ENCODE peak calls at places on chromosomes 6 and 20, in four cellular contexts. Z, U, V and H are unnamed samples.

GRCh38 chr6:31308050-31308844 is 36.4 kb upstream of the HLA-C start:
- DNase-seq in Z (peak), U (no peak), V (no peak), H (no peak)

GRCh38 chr6:146090474-146090873 is 61.6 kb downstream of the GRM1 start:
- DNase-seq in Z (no peak), U (no peak), V (no peak), H (no peak)

GRCh38 chr6:5305968-5306626 is 44.8 kb downstream of the FARS2 start:
- DNase-seq in Z (no peak), U (peak), V (no peak), H (peak)

GRCh38 chr20:59428441-59429205 is 128.2 kb downstream of the EDN3 start:
- DNase-seq in Z (no peak), U (peak), V (no peak), H (no peak)

GRCh38 chr20:59289994-59290393 is 10.4 kb upstream of the EDN3 start:
- DNase-seq in Z (no peak), U (no peak), V (no peak), H (no peak)

GRCh38 chr6:14775528-14775927 is 470.3 kb upstream of the JARID2 start:
- DNase-seq in Z (no peak), U (no peak), V (no peak), H (no peak)

GRCh38 chr20:5024103-5024502 is 22.8 kb upstream of the SLC23A2 start:
- DNase-seq in Z (no peak), U (no peak), V (no peak), H (no peak)

GRCh38 chr20:1824834-1825233 is 70.4 kb upstream of the SIRPA start:
- DNase-seq in Z (no peak), U (no peak), V (no peak), H (no peak)

GRCh38 chr6:46772754-46773153 is 20.4 kb upstream of the MEP1A start:
- DNase-seq in Z (no peak), U (no peak), V (peak), H (no peak)

GRCh38 chr20:8454137-8454712 is 322.2 kb downstream of the PLCB1 start:
- DNase-seq in Z (no peak), U (peak), V (peak), H (peak)

GRCh38 chr20:58634121-58634817 is 16.8 kb upstream of the STX16 start:
- DNase-seq in Z (no peak), U (no peak), V (no peak), H (no peak)

GRCh38 chr6:4256969-4257368 is 121.6 kb upstream of the ECI2 start:
- DNase-seq in Z (peak), U (no peak), V (no peak), H (no peak)

DNA sequence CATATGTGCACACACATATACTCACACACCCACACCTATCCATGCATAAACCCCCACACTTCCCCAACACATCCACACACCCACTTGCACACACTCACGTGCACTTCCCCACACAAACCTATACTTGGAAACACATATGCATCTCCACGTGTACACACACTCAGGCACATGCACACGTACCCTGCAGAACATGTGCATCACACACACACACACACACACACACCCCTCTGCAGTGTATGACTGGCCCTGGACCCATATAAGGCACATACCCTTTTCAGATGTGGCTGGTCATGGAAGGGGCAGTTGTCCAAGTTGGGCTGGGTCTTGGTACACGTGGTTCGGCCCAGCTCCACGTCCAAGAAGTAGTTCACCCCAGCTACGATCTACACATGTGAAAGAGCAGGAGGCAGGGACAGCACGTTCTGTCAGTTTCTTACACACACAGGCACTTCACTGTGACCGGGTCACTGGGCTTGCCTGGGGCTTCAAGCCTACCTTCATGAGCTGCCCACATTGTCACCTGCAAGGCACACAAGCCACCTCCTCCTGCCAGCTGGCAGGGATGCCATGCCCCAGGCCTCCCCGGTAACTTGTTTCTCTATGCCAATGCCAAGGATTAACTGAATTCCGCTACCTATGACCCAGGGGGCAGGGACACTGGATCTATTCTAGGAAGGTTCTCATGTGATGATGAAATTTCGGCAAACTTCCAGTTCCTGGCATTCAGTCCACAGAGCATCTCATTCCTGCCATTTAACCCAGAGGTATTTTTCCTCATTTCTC is 2.6 kb downstream of the CST3 start:
- DNase-seq in Z (no peak), U (no peak), V (no peak), H (no peak)
- TF ChIP-seq TARDBP in Z (no peak), U (peak), V (no peak), H (no peak)

GRCh38 chr6:7247179-7247456 is 65.9 kb downstream of the SSR1 start:
- DNase-seq in Z (no peak), U (no peak), V (no peak), H (no peak)
- TF ChIP-seq FOXM1 in Z (no peak), U (no peak), V (no peak), H (no peak)

GRCh38 chr20:49727473-49727872 is 13.8 kb upstream of the B4GALT5 start:
- DNase-seq in Z (no peak), U (no peak), V (no peak), H (no peak)
- TF ChIP-seq TARDBP in Z (no peak), U (no peak), V (no peak), H (no peak)

GRCh38 chr20:17609978-17610377 is 40.1 kb downstream of the DSTN start:
- DNase-seq in Z (no peak), U (no peak), V (no peak), H (no peak)

GRCh38 chr20:17612287-17612974 is 42.6 kb downstream of the DSTN start:
- DNase-seq in Z (no peak), U (peak), V (no peak), H (no peak)

GRCh38 chr20:17611540-17612286 is 41.8 kb downstream of the DSTN start:
- DNase-seq in Z (no peak), U (peak), V (no peak), H (no peak)

GRCh38 chr20:17611290-17611539 is 41.3 kb downstream of the DSTN start:
- DNase-seq in Z (no peak), U (no peak), V (no peak), H (no peak)

GRCh38 chr20:17610566-17611289 is 40.9 kb downstream of the DSTN start:
- DNase-seq in Z (no peak), U (no peak), V (no peak), H (no peak)
- TF ChIP-seq FOXM1 in Z (no peak), U (no peak), V (no peak), H (no peak)

DNA sequence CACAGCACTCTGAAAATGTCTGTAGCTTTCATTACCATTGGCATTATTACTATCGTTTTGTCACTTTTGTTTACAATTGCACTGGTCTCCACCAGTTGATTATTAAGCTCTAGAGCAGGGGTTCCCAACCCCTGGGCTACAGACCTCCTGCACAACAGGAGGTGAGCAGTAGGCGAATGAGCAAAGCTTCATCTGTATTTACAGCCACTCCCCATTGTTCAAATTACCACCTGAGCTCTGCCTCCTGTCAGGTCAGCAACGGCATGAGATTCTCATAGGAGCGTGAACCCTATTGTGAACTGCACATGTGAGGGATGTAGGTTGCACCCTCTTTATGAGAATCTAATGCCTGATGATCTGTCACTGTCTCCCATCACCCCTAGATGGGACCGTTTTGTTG is 126.4 kb downstream of the ATXN1 start:
- DNase-seq in Z (no peak), U (no peak), V (no peak), H (no peak)
- TF ChIP-seq TARDBP in Z (no peak), U (no peak), V (no peak), H (no peak)

GRCh38 chr6:1912731-1913130 is 303.0 kb downstream of the FOXC1 start:
- DNase-seq in Z (no peak), U (no peak), V (no peak), H (no peak)

GRCh38 chr6:1911476-1911875 is 301.8 kb downstream of the FOXC1 start:
- DNase-seq in Z (no peak), U (no peak), V (no peak), H (no peak)

GRCh38 chr6:1908784-1909183 is 299.1 kb downstream of the FOXC1 start:
- DNase-seq in Z (no peak), U (no peak), V (no peak), H (no peak)

GRCh38 chr6:1913572-1913971 is 303.9 kb downstream of the FOXC1 start:
- DNase-seq in Z (no peak), U (no peak), V (no peak), H (no peak)

GRCh38 chr6:1910621-1911407 is 301.1 kb downstream of the FOXC1 start:
- DNase-seq in Z (no peak), U (no peak), V (no peak), H (no peak)
- TF ChIP-seq FOXM1 in Z (no peak), U (no peak), V (no peak), H (no peak)